ENCODE peak calls at places on chromosomes 4 and X, in nine cellular contexts. One of them, this sample, is unnamed.

GRCh38 chrX:116285506-116285905 is 115.0 kb downstream of the AGTR2 start:
- DNase-seq in nephron progenitor cell: no peak
- DNase-seq in RWPE2: no peak
- DNase-seq in nucleus accumbens: no peak
- DNase-seq in H54: no peak
- DNase-seq in cardiac muscle cell: no peak
- DNase-seq in NCI-H748 treated with DMSO at 0.1 percent for 48 hours: no peak
- DNase-seq in foreskin fibroblast: no peak
- DNase-seq in RCC 7860: no peak
- DNase-seq in this sample: no peak

GRCh38 chrX:50905334-50905733 is 5.2 kb upstream of the BMP15 start:
- DNase-seq in cardiac muscle cell: no peak
- DNase-seq in nucleus accumbens: no peak
- DNase-seq in RCC 7860: no peak
- DNase-seq in nephron progenitor cell: no peak
- DNase-seq in foreskin fibroblast: no peak
- DNase-seq in RWPE2: no peak
- DNase-seq in NCI-H748 treated with DMSO at 0.1 percent for 48 hours: no peak
- DNase-seq in H54: no peak
- DNase-seq in this sample: no peak

GRCh38 chr4:156593464-156593863 is 378.1 kb downstream of the PDGFC start:
- DNase-seq in H54: no peak
- DNase-seq in nucleus accumbens: no peak
- DNase-seq in RCC 7860: no peak
- DNase-seq in foreskin fibroblast: peak; percentile 48
- DNase-seq in nephron progenitor cell: no peak
- DNase-seq in NCI-H748 treated with DMSO at 0.1 percent for 48 hours: no peak
- DNase-seq in cardiac muscle cell: no peak
- DNase-seq in RWPE2: no peak
- DNase-seq in this sample: no peak

GRCh38 chr4:70935038-70935437 is 32.9 kb downstream of the MOB1B start:
- DNase-seq in RWPE2: no peak
- DNase-seq in H54: no peak
- DNase-seq in nephron progenitor cell: no peak
- DNase-seq in NCI-H748 treated with DMSO at 0.1 percent for 48 hours: no peak
- DNase-seq in nucleus accumbens: no peak
- DNase-seq in RCC 7860: no peak
- DNase-seq in cardiac muscle cell: no peak
- DNase-seq in foreskin fibroblast: no peak
- DNase-seq in this sample: no peak

GRCh38 chr4:5812506-5813229 is 80.2 kb downstream of the CRMP1 start:
- DNase-seq in H54: peak; percentile 84
- DNase-seq in nucleus accumbens: no peak
- DNase-seq in RCC 7860: peak; percentile 55
- DNase-seq in foreskin fibroblast: peak; percentile 86
- DNase-seq in nephron progenitor cell: peak; percentile 45
- DNase-seq in cardiac muscle cell: peak; percentile 75
- DNase-seq in RWPE2: no peak
- DNase-seq in NCI-H748 treated with DMSO at 0.1 percent for 48 hours: peak; percentile 44
- DNase-seq in this sample: peak; percentile 21

GRCh38 chr4:73803213-73803612 is 33.3 kb upstream of the CXCL6 start:
- DNase-seq in nucleus accumbens: no peak
- DNase-seq in H54: no peak
- DNase-seq in NCI-H748 treated with DMSO at 0.1 percent for 48 hours: no peak
- DNase-seq in RWPE2: no peak
- DNase-seq in cardiac muscle cell: no peak
- DNase-seq in foreskin fibroblast: peak; percentile 28
- DNase-seq in nephron progenitor cell: no peak
- DNase-seq in RCC 7860: no peak
- DNase-seq in this sample: no peak

GRCh38 chr4:577499-578450 is 1.7 kb upstream of the TMEM271 start:
- DNase-seq in cardiac muscle cell: no peak
- DNase-seq in RCC 7860: no peak
- DNase-seq in nephron progenitor cell: peak; percentile 41
- DNase-seq in foreskin fibroblast: peak; percentile 51
- DNase-seq in NCI-H748 treated with DMSO at 0.1 percent for 48 hours: no peak
- DNase-seq in RWPE2: no peak
- DNase-seq in nucleus accumbens: peak; percentile 62
- DNase-seq in H54: no peak
- DNase-seq in this sample: peak; percentile 25

GRCh38 chrX:3066555-3066954 is 25.3 kb downstream of the ARSF start:
- DNase-seq in RCC 7860: no peak
- DNase-seq in H54: no peak
- DNase-seq in foreskin fibroblast: peak; percentile 13
- DNase-seq in cardiac muscle cell: no peak
- DNase-seq in RWPE2: no peak
- DNase-seq in nucleus accumbens: peak; percentile 1
- DNase-seq in NCI-H748 treated with DMSO at 0.1 percent for 48 hours: no peak
- DNase-seq in nephron progenitor cell: no peak
- DNase-seq in this sample: no peak

GRCh38 chr4:98232202-98232601 is 29.0 kb upstream of the RAP1GDS1 start:
- DNase-seq in H54: no peak
- DNase-seq in nephron progenitor cell: no peak
- DNase-seq in nucleus accumbens: no peak
- DNase-seq in foreskin fibroblast: peak; percentile 52
- DNase-seq in cardiac muscle cell: no peak
- DNase-seq in RWPE2: no peak
- DNase-seq in NCI-H748 treated with DMSO at 0.1 percent for 48 hours: no peak
- DNase-seq in RCC 7860: no peak
- DNase-seq in this sample: no peak

GRCh38 chr4:169618286-169618685 is 2.1 kb upstream of the CLCN3 start:
- DNase-seq in nephron progenitor cell: no peak
- DNase-seq in RCC 7860: no peak
- DNase-seq in foreskin fibroblast: peak; percentile 51
- DNase-seq in cardiac muscle cell: no peak
- DNase-seq in H54: no peak
- DNase-seq in RWPE2: no peak
- DNase-seq in nucleus accumbens: no peak
- DNase-seq in NCI-H748 treated with DMSO at 0.1 percent for 48 hours: no peak
- DNase-seq in this sample: no peak

GRCh38 chr4:184100297-184100885 is 117.3 kb downstream of the ENPP6 start:
- DNase-seq in foreskin fibroblast: no peak
- DNase-seq in RWPE2: no peak
- DNase-seq in nucleus accumbens: peak; percentile 23
- DNase-seq in cardiac muscle cell: peak; percentile 62
- DNase-seq in nephron progenitor cell: peak; percentile 77
- DNase-seq in RCC 7860: no peak
- DNase-seq in NCI-H748 treated with DMSO at 0.1 percent for 48 hours: peak; percentile 4
- DNase-seq in H54: no peak
- DNase-seq in this sample: no peak

GRCh38 chrX:56232221-56233082 is at the start of gene KLF8:
- DNase-seq in nucleus accumbens: peak; percentile 13
- DNase-seq in RWPE2: no peak
- DNase-seq in RCC 7860: no peak
- DNase-seq in H54: no peak
- DNase-seq in cardiac muscle cell: peak; percentile 43
- DNase-seq in NCI-H748 treated with DMSO at 0.1 percent for 48 hours: no peak
- DNase-seq in foreskin fibroblast: peak; percentile 54
- DNase-seq in nephron progenitor cell: peak; percentile 30
- DNase-seq in this sample: no peak

GRCh38 chrX:7159132-7159861 is 11.3 kb upstream of the PUDP start:
- DNase-seq in RWPE2: peak; percentile 49
- DNase-seq in NCI-H748 treated with DMSO at 0.1 percent for 48 hours: no peak
- DNase-seq in H54: no peak
- DNase-seq in nephron progenitor cell: no peak
- DNase-seq in cardiac muscle cell: no peak
- DNase-seq in nucleus accumbens: no peak
- DNase-seq in foreskin fibroblast: peak; percentile 66
- DNase-seq in RCC 7860: no peak
- DNase-seq in this sample: no peak

GRCh38 chr4:13611283-13611842 is 16.2 kb downstream of the BOD1L1 start:
- DNase-seq in NCI-H748 treated with DMSO at 0.1 percent for 48 hours: no peak
- DNase-seq in foreskin fibroblast: peak; percentile 70
- DNase-seq in H54: no peak
- DNase-seq in RWPE2: no peak
- DNase-seq in RCC 7860: no peak
- DNase-seq in cardiac muscle cell: no peak
- DNase-seq in nephron progenitor cell: no peak
- DNase-seq in nucleus accumbens: no peak
- DNase-seq in this sample: no peak

GRCh38 chr4:41819621-41820020 is 71.1 kb upstream of the PHOX2B start:
- DNase-seq in foreskin fibroblast: no peak
- DNase-seq in cardiac muscle cell: no peak
- DNase-seq in nucleus accumbens: no peak
- DNase-seq in NCI-H748 treated with DMSO at 0.1 percent for 48 hours: no peak
- DNase-seq in RCC 7860: no peak
- DNase-seq in H54: no peak
- DNase-seq in nephron progenitor cell: no peak
- DNase-seq in RWPE2: no peak
- DNase-seq in this sample: no peak

GRCh38 chr4:6474053-6474568 is 1.7 kb upstream of the PPP2R2C start:
- DNase-seq in foreskin fibroblast: no peak
- DNase-seq in RWPE2: no peak
- DNase-seq in NCI-H748 treated with DMSO at 0.1 percent for 48 hours: no peak
- DNase-seq in nucleus accumbens: no peak
- DNase-seq in RCC 7860: no peak
- DNase-seq in nephron progenitor cell: no peak
- DNase-seq in H54: peak; percentile 50
- DNase-seq in cardiac muscle cell: no peak
- DNase-seq in this sample: no peak

This sample was measured in NCI-H1105.